ENCODE peak calls at places on chromosomes 4 and X, in nine cellular contexts. One of them, this sample, is unnamed.

GRCh38 chrX:21166302-21166982 is 207.8 kb upstream of the CNKSR2 start:
- DNase-seq in fibroblast of pulmonary artery: peak
- DNase-seq in OCI-LY7: no peak
- DNase-seq in fibroblast of lung: peak
- DNase-seq in MCF 10A: peak
- DNase-seq in heart right ventricle: no peak
- DNase-seq in HFF-Myc: no peak
- DNase-seq in GM13976: no peak
- DNase-seq in mammary epithelial cell: no peak
- DNase-seq in this sample: no peak

GRCh38 chr4:164613761-164614277 is 140.1 kb upstream of the SMIM31 start:
- DNase-seq in mammary epithelial cell: peak
- DNase-seq in HFF-Myc: no peak
- DNase-seq in heart right ventricle: no peak
- DNase-seq in fibroblast of lung: peak
- DNase-seq in fibroblast of pulmonary artery: no peak
- DNase-seq in GM13976: no peak
- DNase-seq in OCI-LY7: no peak
- DNase-seq in MCF 10A: peak
- DNase-seq in this sample: no peak

GRCh38 chr4:150264595-150265141 is 186.4 kb downstream of the DCLK2 start:
- DNase-seq in HFF-Myc: no peak
- DNase-seq in MCF 10A: no peak
- DNase-seq in mammary epithelial cell: no peak
- DNase-seq in heart right ventricle: no peak
- DNase-seq in fibroblast of lung: peak
- DNase-seq in fibroblast of pulmonary artery: no peak
- DNase-seq in GM13976: no peak
- DNase-seq in OCI-LY7: no peak
- DNase-seq in this sample: no peak

GRCh38 chr4:76011700-76012387 is 4.5 kb upstream of the CXCL9 start:
- DNase-seq in fibroblast of pulmonary artery: peak
- DNase-seq in OCI-LY7: no peak
- DNase-seq in mammary epithelial cell: peak
- DNase-seq in fibroblast of lung: peak
- DNase-seq in heart right ventricle: peak
- DNase-seq in MCF 10A: peak
- DNase-seq in HFF-Myc: peak
- DNase-seq in GM13976: peak
- DNase-seq in this sample: no peak

GRCh38 chr4:148649669-148650331 is 207.6 kb upstream of the NR3C2 start:
- DNase-seq in mammary epithelial cell: peak
- DNase-seq in HFF-Myc: no peak
- DNase-seq in fibroblast of lung: no peak
- DNase-seq in GM13976: no peak
- DNase-seq in heart right ventricle: no peak
- DNase-seq in fibroblast of pulmonary artery: peak
- DNase-seq in OCI-LY7: no peak
- DNase-seq in MCF 10A: peak
- DNase-seq in this sample: no peak

GRCh38 chr4:76614589-76614988 is 179.6 kb downstream of the SHROOM3 start:
- DNase-seq in fibroblast of lung: peak
- DNase-seq in fibroblast of pulmonary artery: no peak
- DNase-seq in GM13976: no peak
- DNase-seq in heart right ventricle: no peak
- DNase-seq in HFF-Myc: no peak
- DNase-seq in mammary epithelial cell: no peak
- DNase-seq in MCF 10A: no peak
- DNase-seq in OCI-LY7: no peak
- DNase-seq in this sample: no peak

GRCh38 chrX:47235691-47236103 is 2.9 kb downstream of the USP11 start:
- DNase-seq in OCI-LY7: no peak
- DNase-seq in fibroblast of pulmonary artery: no peak
- DNase-seq in GM13976: no peak
- DNase-seq in heart right ventricle: no peak
- DNase-seq in HFF-Myc: no peak
- DNase-seq in mammary epithelial cell: peak
- DNase-seq in MCF 10A: no peak
- DNase-seq in fibroblast of lung: peak
- DNase-seq in this sample: no peak

GRCh38 chr4:101102114-101102752 is 245.1 kb downstream of the PPP3CA start:
- DNase-seq in heart right ventricle: peak
- DNase-seq in fibroblast of pulmonary artery: peak
- DNase-seq in GM13976: no peak
- DNase-seq in fibroblast of lung: peak
- DNase-seq in mammary epithelial cell: peak
- DNase-seq in MCF 10A: peak
- DNase-seq in OCI-LY7: no peak
- DNase-seq in HFF-Myc: peak
- DNase-seq in this sample: no peak

GRCh38 chrX:118976599-118977340 is 2.4 kb downstream of the LONRF3 start:
- DNase-seq in fibroblast of pulmonary artery: no peak
- DNase-seq in OCI-LY7: peak
- DNase-seq in GM13976: peak
- DNase-seq in heart right ventricle: peak
- DNase-seq in MCF 10A: peak
- DNase-seq in mammary epithelial cell: no peak
- DNase-seq in HFF-Myc: no peak
- DNase-seq in fibroblast of lung: no peak
- DNase-seq in this sample: peak

GRCh38 chrX:23246001-23246400 is 88.6 kb upstream of the PTCHD1 start:
- DNase-seq in mammary epithelial cell: peak
- DNase-seq in MCF 10A: peak
- DNase-seq in OCI-LY7: no peak
- DNase-seq in GM13976: no peak
- DNase-seq in HFF-Myc: no peak
- DNase-seq in fibroblast of lung: peak
- DNase-seq in fibroblast of pulmonary artery: peak
- DNase-seq in heart right ventricle: no peak
- DNase-seq in this sample: no peak

GRCh38 chr4:140839396-140839795 is 83.2 kb upstream of the TBC1D9 start:
- DNase-seq in mammary epithelial cell: no peak
- DNase-seq in fibroblast of lung: no peak
- DNase-seq in MCF 10A: no peak
- DNase-seq in heart right ventricle: no peak
- DNase-seq in HFF-Myc: no peak
- DNase-seq in OCI-LY7: no peak
- DNase-seq in GM13976: no peak
- DNase-seq in fibroblast of pulmonary artery: no peak
- DNase-seq in this sample: no peak

GRCh38 chr4:80336582-80336981 is 1.1 kb downstream of the CFAP299 start:
- DNase-seq in fibroblast of pulmonary artery: peak
- DNase-seq in fibroblast of lung: peak
- DNase-seq in OCI-LY7: peak
- DNase-seq in HFF-Myc: peak
- DNase-seq in heart right ventricle: no peak
- DNase-seq in MCF 10A: peak
- DNase-seq in mammary epithelial cell: peak
- DNase-seq in GM13976: peak
- DNase-seq in this sample: no peak

GRCh38 chr4:163553146-163553545 is 58.7 kb downstream of the TMA16 start:
- DNase-seq in fibroblast of pulmonary artery: no peak
- DNase-seq in GM13976: no peak
- DNase-seq in heart right ventricle: no peak
- DNase-seq in fibroblast of lung: no peak
- DNase-seq in MCF 10A: no peak
- DNase-seq in mammary epithelial cell: no peak
- DNase-seq in OCI-LY7: no peak
- DNase-seq in HFF-Myc: no peak
- DNase-seq in this sample: no peak

GRCh38 chrX:70672326-70672725 is 227.7 kb downstream of the DLG3 start:
- DNase-seq in OCI-LY7: no peak
- DNase-seq in mammary epithelial cell: no peak
- DNase-seq in GM13976: no peak
- DNase-seq in heart right ventricle: no peak
- DNase-seq in MCF 10A: no peak
- DNase-seq in HFF-Myc: no peak
- DNase-seq in fibroblast of pulmonary artery: no peak
- DNase-seq in fibroblast of lung: no peak
- DNase-seq in this sample: no peak

GRCh38 chr4:142645478-142646108 is 200.5 kb downstream of the INPP4B start:
- DNase-seq in HFF-Myc: no peak
- DNase-seq in heart right ventricle: no peak
- DNase-seq in fibroblast of lung: no peak
- DNase-seq in OCI-LY7: no peak
- DNase-seq in mammary epithelial cell: no peak
- DNase-seq in MCF 10A: no peak
- DNase-seq in GM13976: no peak
- DNase-seq in fibroblast of pulmonary artery: peak
- DNase-seq in this sample: no peak

GRCh38 chrX:8845060-8845459 is 43.9 kb upstream of the FAM9A start:
- DNase-seq in MCF 10A: peak
- DNase-seq in OCI-LY7: no peak
- DNase-seq in fibroblast of lung: peak
- DNase-seq in heart right ventricle: no peak
- DNase-seq in GM13976: no peak
- DNase-seq in fibroblast of pulmonary artery: peak
- DNase-seq in mammary epithelial cell: no peak
- DNase-seq in HFF-Myc: peak
- DNase-seq in this sample: no peak

GRCh38 chrX:110403839-110404238 is 45.2 kb downstream of the RTL9 start:
- DNase-seq in mammary epithelial cell: no peak
- DNase-seq in HFF-Myc: no peak
- DNase-seq in heart right ventricle: no peak
- DNase-seq in fibroblast of pulmonary artery: no peak
- DNase-seq in GM13976: no peak
- DNase-seq in OCI-LY7: no peak
- DNase-seq in fibroblast of lung: peak
- DNase-seq in MCF 10A: no peak
- DNase-seq in this sample: no peak

GRCh38 chrX:153704021-153704526 is 16.3 kb downstream of the SLC6A8 start:
- DNase-seq in heart right ventricle: no peak
- DNase-seq in OCI-LY7: no peak
- DNase-seq in fibroblast of pulmonary artery: no peak
- DNase-seq in mammary epithelial cell: no peak
- DNase-seq in HFF-Myc: no peak
- DNase-seq in fibroblast of lung: no peak
- DNase-seq in MCF 10A: no peak
- DNase-seq in GM13976: no peak
- DNase-seq in this sample: no peak

GRCh38 chrX:153706799-153707198 is 17.4 kb downstream of the BCAP31 start:
- DNase-seq in GM13976: no peak
- DNase-seq in fibroblast of pulmonary artery: no peak
- DNase-seq in HFF-Myc: no peak
- DNase-seq in fibroblast of lung: no peak
- DNase-seq in OCI-LY7: no peak
- DNase-seq in mammary epithelial cell: no peak
- DNase-seq in MCF 10A: no peak
- DNase-seq in heart right ventricle: no peak
- DNase-seq in this sample: no peak

GRCh38 chrX:153709726-153710674 is 14.2 kb downstream of the BCAP31 start:
- DNase-seq in heart right ventricle: no peak
- DNase-seq in GM13976: no peak
- DNase-seq in OCI-LY7: no peak
- DNase-seq in fibroblast of lung: no peak
- DNase-seq in HFF-Myc: no peak
- DNase-seq in fibroblast of pulmonary artery: no peak
- DNase-seq in mammary epithelial cell: no peak
- DNase-seq in MCF 10A: no peak
- DNase-seq in this sample: no peak

GRCh38 chrX:153707406-153707805 is 16.8 kb downstream of the BCAP31 start:
- DNase-seq in HFF-Myc: no peak
- DNase-seq in MCF 10A: no peak
- DNase-seq in mammary epithelial cell: no peak
- DNase-seq in fibroblast of lung: no peak
- DNase-seq in OCI-LY7: no peak
- DNase-seq in GM13976: no peak
- DNase-seq in fibroblast of pulmonary artery: no peak
- DNase-seq in heart right ventricle: no peak
- DNase-seq in this sample: no peak

GRCh38 chrX:153708415-153708814 is 15.8 kb downstream of the BCAP31 start:
- DNase-seq in fibroblast of pulmonary artery: peak
- DNase-seq in GM13976: peak
- DNase-seq in OCI-LY7: peak
- DNase-seq in heart right ventricle: peak
- DNase-seq in MCF 10A: peak
- DNase-seq in mammary epithelial cell: peak
- DNase-seq in fibroblast of lung: peak
- DNase-seq in HFF-Myc: peak
- DNase-seq in this sample: peak
- TF ChIP-seq CTCF in fibroblast of pulmonary artery: peak
- TF ChIP-seq CTCF in GM13976: peak
- TF ChIP-seq CTCF in OCI-LY7: peak
- TF ChIP-seq CTCF in heart right ventricle: peak
- TF ChIP-seq CTCF in MCF 10A: peak
- TF ChIP-seq CTCF in mammary epithelial cell: peak
- TF ChIP-seq CTCF in fibroblast of lung: peak
- TF ChIP-seq CTCF in HFF-Myc: peak
- TF ChIP-seq CTCF in this sample: no peak

GRCh38 chr4:182914357-182914756 is 2.8 kb downstream of the DCTD start:
- DNase-seq in heart right ventricle: no peak
- DNase-seq in MCF 10A: no peak
- DNase-seq in GM13976: no peak
- DNase-seq in fibroblast of pulmonary artery: no peak
- DNase-seq in HFF-Myc: no peak
- DNase-seq in fibroblast of lung: no peak
- DNase-seq in mammary epithelial cell: no peak
- DNase-seq in OCI-LY7: no peak
- DNase-seq in this sample: no peak
- TF ChIP-seq CTCF in heart right ventricle: no peak
- TF ChIP-seq CTCF in MCF 10A: no peak
- TF ChIP-seq CTCF in GM13976: no peak
- TF ChIP-seq CTCF in fibroblast of pulmonary artery: no peak
- TF ChIP-seq CTCF in HFF-Myc: no peak
- TF ChIP-seq CTCF in fibroblast of lung: no peak
- TF ChIP-seq CTCF in mammary epithelial cell: no peak
- TF ChIP-seq CTCF in OCI-LY7: no peak
- TF ChIP-seq CTCF in this sample: no peak

GRCh38 chrX:124764354-124764753 is 418.0 kb downstream of the SH2D1A start:
- DNase-seq in HFF-Myc: no peak
- DNase-seq in heart right ventricle: no peak
- DNase-seq in OCI-LY7: no peak
- DNase-seq in fibroblast of lung: no peak
- DNase-seq in mammary epithelial cell: no peak
- DNase-seq in GM13976: no peak
- DNase-seq in MCF 10A: no peak
- DNase-seq in fibroblast of pulmonary artery: no peak
- DNase-seq in this sample: no peak
- TF ChIP-seq CTCF in HFF-Myc: no peak
- TF ChIP-seq CTCF in heart right ventricle: no peak
- TF ChIP-seq CTCF in OCI-LY7: no peak
- TF ChIP-seq CTCF in fibroblast of lung: no peak
- TF ChIP-seq CTCF in mammary epithelial cell: no peak
- TF ChIP-seq CTCF in GM13976: no peak
- TF ChIP-seq CTCF in MCF 10A: no peak
- TF ChIP-seq CTCF in fibroblast of pulmonary artery: no peak
- TF ChIP-seq CTCF in this sample: no peak

DNA sequence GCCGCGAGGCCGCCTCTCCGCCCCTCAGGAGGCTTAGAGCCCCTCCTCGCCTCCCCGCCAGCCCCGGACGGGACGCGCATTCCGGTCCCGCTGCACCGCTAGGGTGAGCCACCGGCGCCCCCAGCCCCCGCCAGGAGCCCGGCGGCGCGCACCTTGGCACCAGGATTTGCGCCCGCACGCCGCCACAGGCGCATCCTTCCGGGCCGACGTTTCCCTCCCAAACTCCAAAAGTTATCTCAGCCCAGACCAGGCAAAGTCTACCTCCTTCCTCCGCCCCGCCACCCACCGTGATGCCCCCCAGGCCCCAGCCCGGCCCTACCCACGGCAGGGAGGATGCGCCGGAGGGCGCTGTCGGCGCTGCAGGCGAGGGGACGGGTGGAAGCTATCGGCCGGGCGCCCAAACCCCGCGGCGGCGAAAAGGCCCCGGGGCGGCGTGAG is 538 bp downstream of the SCML2 start:
- DNase-seq in GM13976: peak
- DNase-seq in MCF 10A: no peak
- DNase-seq in fibroblast of pulmonary artery: no peak
- DNase-seq in mammary epithelial cell: no peak
- DNase-seq in HFF-Myc: no peak
- DNase-seq in OCI-LY7: peak
- DNase-seq in fibroblast of lung: no peak
- DNase-seq in heart right ventricle: peak
- DNase-seq in this sample: peak
- TF ChIP-seq CTCF in GM13976: no peak
- TF ChIP-seq CTCF in MCF 10A: no peak
- TF ChIP-seq CTCF in fibroblast of pulmonary artery: no peak
- TF ChIP-seq CTCF in mammary epithelial cell: no peak
- TF ChIP-seq CTCF in HFF-Myc: no peak
- TF ChIP-seq CTCF in OCI-LY7: peak
- TF ChIP-seq CTCF in fibroblast of lung: no peak
- TF ChIP-seq CTCF in heart right ventricle: no peak
- TF ChIP-seq CTCF in this sample: no peak

This sample was measured in activated CD8-positive, alpha-beta T cell treated with anti-CD3 and anti-CD28 coated beads for 36 hours.